ENCODE peak calls at places on chromosomes 1 and 21, in six cellular contexts. One of them, this sample, is unnamed.
A peak's percentile ranks its signal among the peaks of the same experiment; 100 is the strongest.

GRCh38 chr1:48803474-48803873 is 26.8 kb upstream of the BEND5 start:
- DNase-seq in A549: no peak
- DNase-seq in endothelial cell of umbilical vein: no peak
- DNase-seq in K562: no peak
- DNase-seq in GM12878: no peak
- DNase-seq in HepG2: no peak
- DNase-seq in this sample: peak; percentile 22

GRCh38 chr1:228099331-228099732 is 3.8 kb downstream of the C1orf35 start:
- DNase-seq in A549: no peak
- DNase-seq in endothelial cell of umbilical vein: no peak
- DNase-seq in K562: no peak
- DNase-seq in GM12878: no peak
- DNase-seq in HepG2: no peak
- DNase-seq in this sample: no peak

GRCh38 chr1:186828612-186829542 is at the start of gene PLA2G4A:
- DNase-seq in A549: peak; percentile 64
- DNase-seq in endothelial cell of umbilical vein: peak; percentile 87
- DNase-seq in K562: peak; percentile 2
- DNase-seq in GM12878: no peak
- DNase-seq in HepG2: no peak
- DNase-seq in this sample: peak; percentile 68

GRCh38 chr1:204971700-204972336 is 71.2 kb upstream of the CNTN2 start:
- DNase-seq in A549: peak; percentile 61
- DNase-seq in endothelial cell of umbilical vein: peak; percentile 73
- DNase-seq in K562: peak; percentile 60
- DNase-seq in GM12878: no peak
- DNase-seq in HepG2: no peak
- DNase-seq in this sample: peak; percentile 49

GRCh38 chr1:206957639-206958038 is 11.4 kb upstream of the PIGR start:
- DNase-seq in A549: no peak
- DNase-seq in endothelial cell of umbilical vein: no peak
- DNase-seq in K562: no peak
- DNase-seq in GM12878: no peak
- DNase-seq in HepG2: no peak
- DNase-seq in this sample: no peak

GRCh38 chr1:169124459-169124858 is 18.0 kb downstream of the ATP1B1 start:
- DNase-seq in A549: no peak
- DNase-seq in endothelial cell of umbilical vein: no peak
- DNase-seq in K562: no peak
- DNase-seq in GM12878: no peak
- DNase-seq in HepG2: no peak
- DNase-seq in this sample: no peak

GRCh38 chr1:11761988-11762406 is at the start of gene C1orf167:
- DNase-seq in A549: no peak
- DNase-seq in endothelial cell of umbilical vein: no peak
- DNase-seq in K562: peak; percentile 80
- DNase-seq in GM12878: no peak
- DNase-seq in HepG2: no peak
- DNase-seq in this sample: no peak

GRCh38 chr1:64471724-64472276 is 1.9 kb downstream of the CACHD1 start:
- DNase-seq in A549: no peak
- DNase-seq in endothelial cell of umbilical vein: no peak
- DNase-seq in K562: no peak
- DNase-seq in GM12878: no peak
- DNase-seq in HepG2: no peak
- DNase-seq in this sample: no peak

GRCh38 chr1:119081267-119081666 is 59.2 kb downstream of the WARS2 start:
- DNase-seq in A549: no peak
- DNase-seq in endothelial cell of umbilical vein: no peak
- DNase-seq in K562: no peak
- DNase-seq in GM12878: no peak
- DNase-seq in HepG2: no peak
- DNase-seq in this sample: no peak

GRCh38 chr1:234842726-234843641 is 233.0 kb upstream of the IRF2BP2 start:
- DNase-seq in A549: no peak
- DNase-seq in endothelial cell of umbilical vein: no peak
- DNase-seq in K562: peak; percentile 83
- DNase-seq in GM12878: peak; percentile 95
- DNase-seq in HepG2: no peak
- DNase-seq in this sample: peak; percentile 73

GRCh38 chr21:42784276-42784675 is 95.1 kb downstream of the WDR4 start:
- DNase-seq in A549: no peak
- DNase-seq in endothelial cell of umbilical vein: no peak
- DNase-seq in K562: no peak
- DNase-seq in GM12878: no peak
- DNase-seq in HepG2: no peak
- DNase-seq in this sample: no peak

GRCh38 chr1:69755647-69756046 is 187.9 kb downstream of the LRRC7 start:
- DNase-seq in A549: no peak
- DNase-seq in endothelial cell of umbilical vein: peak; percentile 9
- DNase-seq in K562: no peak
- DNase-seq in GM12878: no peak
- DNase-seq in HepG2: no peak
- DNase-seq in this sample: no peak

GRCh38 chr1:222974496-222974895 is 159.7 kb downstream of the DISP1 start:
- DNase-seq in A549: no peak
- DNase-seq in endothelial cell of umbilical vein: peak; percentile 28
- DNase-seq in K562: no peak
- DNase-seq in GM12878: no peak
- DNase-seq in HepG2: no peak
- DNase-seq in this sample: peak; percentile 1

GRCh38 chr1:99965646-99966375 is 4.0 kb upstream of the SLC35A3 start:
- DNase-seq in A549: no peak
- DNase-seq in endothelial cell of umbilical vein: no peak
- DNase-seq in K562: no peak
- DNase-seq in GM12878: no peak
- DNase-seq in HepG2: no peak
- DNase-seq in this sample: no peak

GRCh38 chr1:207890136-207890738 is 20.7 kb downstream of the CD34 start:
- DNase-seq in A549: no peak
- DNase-seq in endothelial cell of umbilical vein: peak; percentile 99
- DNase-seq in K562: no peak
- DNase-seq in GM12878: no peak
- DNase-seq in HepG2: no peak
- DNase-seq in this sample: peak; percentile 68

GRCh38 chr1:28751315-28752056 is 14.7 kb downstream of the YTHDF2 start:
- DNase-seq in A549: no peak
- DNase-seq in endothelial cell of umbilical vein: peak; percentile 40
- DNase-seq in K562: peak; percentile 40
- DNase-seq in GM12878: no peak
- DNase-seq in HepG2: no peak
- DNase-seq in this sample: no peak

GRCh38 chr1:42942444-42942843 is 16.2 kb downstream of the SLC2A1 start:
- DNase-seq in A549: no peak
- DNase-seq in endothelial cell of umbilical vein: no peak
- DNase-seq in K562: no peak
- DNase-seq in GM12878: no peak
- DNase-seq in HepG2: no peak
- DNase-seq in this sample: no peak

GRCh38 chr1:153805042-153805745 is 30.0 kb downstream of the SLC27A3 start:
- DNase-seq in A549: peak; percentile 37
- DNase-seq in endothelial cell of umbilical vein: peak; percentile 19
- DNase-seq in K562: peak; percentile 77
- DNase-seq in GM12878: peak; percentile 98
- DNase-seq in HepG2: no peak
- DNase-seq in this sample: peak; percentile 87

GRCh38 chr1:114110011-114110410 is 43.7 kb downstream of the SYT6 start:
- DNase-seq in A549: no peak
- DNase-seq in endothelial cell of umbilical vein: no peak
- DNase-seq in K562: no peak
- DNase-seq in GM12878: no peak
- DNase-seq in HepG2: no peak
- DNase-seq in this sample: no peak

DNA sequence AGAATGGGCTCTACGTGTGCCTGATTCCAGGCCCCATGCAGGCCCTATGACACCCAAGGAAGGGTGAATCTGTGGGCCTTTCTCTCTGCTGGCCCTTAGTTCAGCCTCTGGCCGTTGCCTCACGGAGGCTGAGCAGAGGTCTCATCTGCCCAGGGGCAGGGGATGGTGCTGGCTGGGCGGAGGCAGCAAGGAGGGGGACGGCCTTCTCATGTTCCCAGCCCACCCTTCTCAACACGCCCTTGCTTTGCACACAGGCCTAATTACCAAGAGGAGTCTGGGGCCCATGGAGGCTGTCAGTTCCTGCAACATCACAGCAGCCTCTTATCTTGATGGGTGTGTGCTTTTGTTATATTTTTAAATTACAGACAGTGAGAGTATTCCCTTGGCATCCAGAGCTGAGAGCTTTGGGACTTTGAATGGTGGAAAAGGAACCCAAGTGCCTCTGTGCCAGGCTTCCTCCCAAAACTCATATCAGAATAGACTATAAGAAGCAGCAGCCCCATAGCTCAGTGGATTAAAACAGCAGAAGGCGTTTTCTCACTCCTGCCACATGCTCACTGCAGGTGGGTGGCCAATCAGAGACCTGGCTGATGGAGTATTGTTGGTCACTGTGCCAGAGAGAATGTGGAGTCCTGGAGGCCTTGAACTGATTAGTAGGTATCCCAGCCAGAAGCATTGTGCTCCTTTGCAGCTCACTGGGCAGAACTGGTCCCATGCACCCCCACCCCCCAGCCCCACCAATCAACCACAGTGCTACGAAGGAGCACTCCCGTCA is 164.9 kb downstream of the CAMTA1 start:
- DNase-seq in A549: no peak
- DNase-seq in endothelial cell of umbilical vein: no peak
- DNase-seq in K562: no peak
- DNase-seq in GM12878: no peak
- DNase-seq in HepG2: no peak
- DNase-seq in this sample: no peak
- TF ChIP-seq MYC in A549: no peak
- TF ChIP-seq MYC in endothelial cell of umbilical vein: no peak
- TF ChIP-seq MYC in K562: no peak
- TF ChIP-seq MYC in GM12878: no peak
- TF ChIP-seq MYC in HepG2: no peak
- TF ChIP-seq MYC in this sample: no peak

DNA sequence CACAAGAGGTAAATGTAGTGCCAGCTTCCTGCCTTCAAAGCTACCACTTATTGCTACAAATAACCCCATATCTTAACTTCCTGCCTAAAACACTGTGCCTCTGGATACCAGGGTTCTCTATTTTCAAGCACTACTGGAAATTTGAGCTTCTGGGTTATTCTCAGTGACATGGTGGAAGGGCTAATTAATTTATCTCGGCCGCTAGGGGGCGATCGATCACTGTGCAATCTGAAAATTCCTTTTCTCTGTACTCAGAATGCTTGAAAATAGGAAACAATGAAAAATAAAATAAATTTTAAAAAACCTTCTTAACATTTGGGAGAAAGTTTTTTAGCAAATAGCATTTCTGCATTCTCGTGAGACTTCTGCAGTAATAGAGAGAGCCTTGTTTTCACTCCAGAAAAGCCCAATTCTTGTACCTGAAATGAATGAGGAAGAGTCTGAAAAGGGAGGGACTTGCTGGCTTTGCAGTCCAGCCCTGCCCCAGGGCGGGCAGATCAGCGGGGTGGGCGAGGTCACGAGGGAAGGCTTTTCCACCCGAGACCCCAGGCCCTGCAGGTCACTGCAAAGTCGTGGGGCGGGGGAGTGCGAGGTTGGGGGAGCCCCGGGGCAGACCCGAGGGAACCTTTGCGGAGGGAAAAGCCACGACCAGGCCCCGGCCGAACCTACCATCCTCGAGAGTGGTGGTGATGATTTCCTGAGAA is 276.7 kb downstream of the PCP4 start:
- DNase-seq in A549: no peak
- DNase-seq in endothelial cell of umbilical vein: peak; percentile 16
- DNase-seq in K562: peak; percentile 66
- DNase-seq in GM12878: no peak
- DNase-seq in HepG2: peak; percentile 10
- DNase-seq in this sample: peak; percentile 51
- TF ChIP-seq MYC in A549: no peak
- TF ChIP-seq MYC in endothelial cell of umbilical vein: no peak
- TF ChIP-seq MYC in K562: no peak
- TF ChIP-seq MYC in GM12878: no peak
- TF ChIP-seq MYC in HepG2: no peak
- TF ChIP-seq MYC in this sample: no peak

GRCh38 chr1:58943776-58944175 is 159.9 kb upstream of the JUN start:
- DNase-seq in A549: no peak
- DNase-seq in endothelial cell of umbilical vein: no peak
- DNase-seq in K562: no peak
- DNase-seq in GM12878: no peak
- DNase-seq in HepG2: no peak
- DNase-seq in this sample: no peak

GRCh38 chr1:58942759-58943191 is 158.9 kb upstream of the JUN start:
- DNase-seq in A549: no peak
- DNase-seq in endothelial cell of umbilical vein: no peak
- DNase-seq in K562: no peak
- DNase-seq in GM12878: no peak
- DNase-seq in HepG2: no peak
- DNase-seq in this sample: no peak

GRCh38 chr1:58939146-58939545 is 155.3 kb upstream of the JUN start:
- DNase-seq in A549: no peak
- DNase-seq in endothelial cell of umbilical vein: no peak
- DNase-seq in K562: no peak
- DNase-seq in GM12878: no peak
- DNase-seq in HepG2: no peak
- DNase-seq in this sample: no peak

GRCh38 chr1:58939666-58940370 is 156.0 kb upstream of the JUN start:
- DNase-seq in A549: no peak
- DNase-seq in endothelial cell of umbilical vein: no peak
- DNase-seq in K562: no peak
- DNase-seq in GM12878: no peak
- DNase-seq in HepG2: no peak
- DNase-seq in this sample: no peak

DNA sequence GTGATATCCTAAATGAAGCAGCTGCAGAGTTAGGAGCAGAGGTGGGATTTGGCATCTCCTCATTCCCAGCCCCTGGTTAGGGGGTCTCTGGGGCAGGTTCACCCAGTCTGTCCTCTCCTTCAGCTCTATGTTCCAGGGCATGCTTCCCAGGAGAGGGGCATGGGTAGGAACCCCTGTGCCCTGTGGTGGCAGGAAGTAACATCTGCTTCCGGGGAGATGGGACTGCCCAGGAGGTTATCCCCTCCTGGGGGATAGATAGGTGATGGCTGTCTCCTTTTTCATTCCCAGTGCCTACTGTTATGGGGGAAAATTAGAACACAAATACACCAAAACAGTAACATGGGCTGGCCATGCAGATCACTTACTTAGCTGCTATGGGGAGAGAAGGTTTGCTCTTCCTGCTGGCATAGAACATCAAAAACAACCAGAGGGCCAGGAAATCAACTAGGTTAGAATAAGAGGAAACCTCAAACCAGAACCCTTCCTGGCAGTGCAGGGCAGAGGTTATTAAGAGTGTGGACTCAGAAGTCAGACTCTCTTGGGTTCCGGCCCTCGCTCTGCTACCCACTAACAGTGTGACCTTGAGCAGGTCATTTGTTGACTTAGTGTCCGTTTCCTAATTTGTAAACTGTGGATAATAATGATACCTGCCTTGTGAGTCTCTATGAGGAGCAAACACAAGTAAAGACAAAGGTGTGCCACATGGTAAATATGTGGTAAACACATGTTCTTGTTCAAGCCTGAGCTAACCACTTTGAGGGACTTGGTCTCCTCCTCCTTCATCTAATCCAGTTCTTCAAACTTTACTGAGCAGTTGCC is 157.8 kb upstream of the JUN start:
- DNase-seq in A549: no peak
- DNase-seq in endothelial cell of umbilical vein: no peak
- DNase-seq in K562: no peak
- DNase-seq in GM12878: no peak
- DNase-seq in HepG2: peak; percentile 36
- DNase-seq in this sample: no peak
- TF ChIP-seq MYC in A549: no peak
- TF ChIP-seq MYC in endothelial cell of umbilical vein: no peak
- TF ChIP-seq MYC in K562: no peak
- TF ChIP-seq MYC in GM12878: no peak
- TF ChIP-seq MYC in HepG2: no peak
- TF ChIP-seq MYC in this sample: no peak

GRCh38 chr21:35586305-35586704 is 474.0 kb downstream of the SETD4 start:
- DNase-seq in A549: no peak
- DNase-seq in endothelial cell of umbilical vein: peak; percentile 1
- DNase-seq in K562: no peak
- DNase-seq in GM12878: no peak
- DNase-seq in HepG2: no peak
- DNase-seq in this sample: no peak
- TF ChIP-seq MYC in A549: no peak
- TF ChIP-seq MYC in endothelial cell of umbilical vein: no peak
- TF ChIP-seq MYC in K562: no peak
- TF ChIP-seq MYC in GM12878: no peak
- TF ChIP-seq MYC in HepG2: no peak
- TF ChIP-seq MYC in this sample: no peak